ENCODE peak calls at places on chromosomes 16 and 17, in five cellular contexts. N is mesendoderm; V is heart left ventricle; O is CD4-positive, CD25-positive, alpha-beta regulatory T cell; M is CD4-positive, alpha-beta memory T cell. I is an unnamed sample.
A peak's percentile ranks its signal among the peaks of the same experiment; 100 is the strongest.

GRCh38 chr17:50114849-50115357 is 15.1 kb downstream of the SAMD14 start:
- DNase-seq in N (peak; percentile 89), V (no peak), O (peak; percentile 75), M (peak; percentile 30), I (no peak)

GRCh38 chr16:75319513-75320401 is 68.3 kb upstream of the BCAR1 start:
- DNase-seq in N (no peak), V (no peak), O (peak; percentile 66), M (peak; percentile 17), I (no peak)

GRCh38 chr16:14302399-14303181 is 231.5 kb downstream of the MRTFB start:
- DNase-seq in N (peak; percentile 68), V (no peak), O (no peak), M (no peak), I (peak; percentile 87)

GRCh38 chr16:83967838-83968482 is at the start of gene NECAB2:
- DNase-seq in N (no peak), V (peak; percentile 64), O (no peak), M (no peak), I (peak; percentile 58)

GRCh38 chr17:45376171-45376564 is 56.5 kb downstream of the ARHGAP27 start:
- DNase-seq in N (peak; percentile 43), V (no peak), O (no peak), M (no peak), I (no peak)

GRCh38 chr17:77163001-77163400 is 22.2 kb downstream of the SEC14L1 start:
- DNase-seq in N (no peak), V (no peak), O (no peak), M (no peak), I (no peak)

GRCh38 chr17:36944488-36945040 is 4.2 kb upstream of the AATF start:
- DNase-seq in N (no peak), V (no peak), O (no peak), M (no peak), I (no peak)

GRCh38 chr17:50466371-50467113 is 2.1 kb downstream of the CHAD start:
- DNase-seq in N (no peak), V (no peak), O (no peak), M (no peak), I (no peak)

GRCh38 chr17:72400488-72400827 is 279.6 kb downstream of the SOX9 start:
- DNase-seq in N (no peak), V (no peak), O (no peak), M (no peak), I (no peak)

GRCh38 chr16:22217890-22218730 is 12.0 kb downstream of the EEF2K start:
- DNase-seq in N (peak; percentile 44), V (peak; percentile 61), O (peak; percentile 32), M (no peak), I (no peak)

GRCh38 chr17:44540246-44541084 is 16.8 kb upstream of the FZD2 start:
- DNase-seq in N (peak; percentile 96), V (no peak), O (no peak), M (no peak), I (no peak)

GRCh38 chr17:31433091-31433790 is 41.8 kb downstream of the RAB11FIP4 start:
- DNase-seq in N (no peak), V (no peak), O (peak; percentile 70), M (peak; percentile 46), I (no peak)

GRCh38 chr16:4178468-4179010 is 62.3 kb upstream of the ADCY9 start:
- DNase-seq in N (no peak), V (no peak), O (no peak), M (no peak), I (no peak)

GRCh38 chr16:89359296-89360147 is 130.8 kb downstream of the ANKRD11 start:
- DNase-seq in N (no peak), V (no peak), O (no peak), M (no peak), I (no peak)
- H3K4me3 ChIP-seq in N (no peak overlapping the region), V (no peak overlapping the region), O (peak overlapping the region; percentile 77), M (no peak overlapping the region), I (no peak overlapping the region)

GRCh38 chr16:46756772-46757171 is 8.6 kb upstream of the MYLK3 start:
- DNase-seq in N (no peak), V (peak; percentile 39), O (no peak), M (no peak), I (no peak)
- H3K27me3 ChIP-seq in N (no peaks in the 10 kb centered on the region), V (peaks cover 9% of the 10 kb centered on the region), O (no peaks in the 10 kb centered on the region), M (no peaks in the 10 kb centered on the region), I (no peaks in the 10 kb centered on the region)

DNA sequence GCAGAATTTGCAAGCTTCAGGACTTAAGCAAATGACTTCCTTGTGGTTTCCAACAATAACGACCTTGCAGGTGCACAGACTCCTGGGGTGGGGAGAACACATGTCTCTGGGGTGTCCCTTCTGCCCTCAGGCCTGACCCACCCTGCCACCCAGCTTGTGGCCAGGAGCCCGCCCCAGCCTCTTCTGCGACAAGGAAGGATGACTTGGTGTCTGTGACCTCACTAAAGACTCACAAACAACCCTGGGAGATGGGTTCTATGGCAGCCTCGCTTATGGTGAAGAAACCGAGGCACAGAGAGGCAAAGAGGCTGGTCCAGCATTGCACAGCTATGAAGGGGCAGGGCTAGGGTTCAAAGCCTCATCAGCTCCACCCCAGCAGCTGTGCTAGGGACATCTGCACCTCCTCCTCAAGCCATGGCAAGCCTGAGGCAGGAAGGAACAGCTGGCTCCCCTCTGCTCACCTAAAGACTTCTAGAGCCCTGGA is 2.6 kb downstream of the ATP2A3 start:
- DNase-seq in N (no peak), V (no peak), O (peak; percentile 69), M (peak; percentile 31), I (no peak)
- H3K4me3 ChIP-seq in N (no peak overlapping the region), V (no peak overlapping the region), O (peak overlapping the region; percentile 80), M (peak overlapping the region; percentile 3), I (no peak overlapping the region)

GRCh38 chr16:86877108-86877507 is 298.8 kb downstream of the FOXL1 start:
- DNase-seq in N (no peak), V (no peak), O (no peak), M (no peak), I (no peak)
- H3K27me3 ChIP-seq in N (no peaks in the 10 kb centered on the region), V (peaks cover 10% of the 10 kb centered on the region), O (peaks cover 6% of the 10 kb centered on the region), M (no peaks in the 10 kb centered on the region), I (no peaks in the 10 kb centered on the region)

I was measured in pancreas.